ENCODE peak calls at places on chromosomes 12 and 14, in seven cellular contexts. C, H, K, O, Z, Q and W are unnamed samples.

GRCh38 chr14:100737526-100737925 is 10.8 kb downstream of the DLK1 start:
- DNase-seq in C (no peak), Z (no peak), O (no peak), H (no peak), K (no peak), Q (no peak), W (no peak)

GRCh38 chr14:104137297-104138097 is 890 bp upstream of the KIF26A start:
- DNase-seq in O (peak), Z (peak), C (peak), Q (no peak), K (peak), H (no peak), W (peak)

GRCh38 chr12:65967696-65968095 is 143.4 kb downstream of the HMGA2 start:
- DNase-seq in Z (no peak), K (no peak), C (no peak), Q (peak), H (no peak), O (no peak), W (no peak)

GRCh38 chr12:41795910-41796309 is 348.8 kb downstream of the GXYLT1 start:
- DNase-seq in C (no peak), O (no peak), K (no peak), Z (no peak), Q (no peak), H (no peak), W (no peak)

GRCh38 chr14:97408937-97409860 is 612.0 kb downstream of the VRK1 start:
- DNase-seq in O (no peak), Q (no peak), H (no peak), K (no peak), C (no peak), Z (no peak), W (no peak)

GRCh38 chr12:45409966-45410365 is 194.1 kb downstream of the ANO6 start:
- DNase-seq in C (peak), O (peak), Z (no peak), Q (peak), K (peak), H (no peak), W (no peak)

GRCh38 chr12:102883204-102883799 is 33.7 kb downstream of the PAH start:
- DNase-seq in Q (peak), C (peak), Z (peak), K (peak), O (no peak), H (no peak), W (no peak)

GRCh38 chr12:8563383-8563782 is 22.7 kb upstream of the CLEC4E start:
- DNase-seq in C (no peak), Z (no peak), Q (no peak), O (no peak), H (no peak), K (no peak), W (no peak)

GRCh38 chr14:54488318-54488645 is 498 bp downstream of the GMFB start:
- DNase-seq in C (no peak), O (no peak), H (no peak), Q (no peak), Z (no peak), K (peak), W (no peak)

GRCh38 chr14:68941820-68942219 is 37.3 kb downstream of the ACTN1 start:
- DNase-seq in Q (peak), Z (peak), K (peak), H (peak), C (peak), O (peak), W (no peak)

GRCh38 chr12:131223791-131224567 is 270.3 kb downstream of the ADGRD1 start:
- DNase-seq in Z (no peak), Q (no peak), O (no peak), C (no peak), K (no peak), H (no peak), W (no peak)

GRCh38 chr14:63493246-63493645 is 49.9 kb downstream of the PPP2R5E start:
- DNase-seq in H (no peak), K (no peak), O (peak), C (peak), Q (no peak), Z (no peak), W (no peak)

GRCh38 chr14:104923596-104924420 is 871 bp upstream of the PLD4 start:
- DNase-seq in H (no peak), K (no peak), Z (no peak), C (no peak), O (no peak), Q (no peak), W (no peak)

GRCh38 chr14:54567224-54567633 is 301 bp downstream of the SAMD4A start:
- DNase-seq in H (no peak), K (peak), Q (no peak), C (no peak), Z (no peak), O (no peak), W (no peak)

GRCh38 chr12:79689477-79690155 is 1.1 kb downstream of the PAWR start:
- DNase-seq in C (peak), O (peak), H (no peak), Z (peak), K (peak), Q (peak), W (no peak)

GRCh38 chr12:79689041-79689476 is 1.7 kb downstream of the PAWR start:
- DNase-seq in O (no peak), Q (peak), K (peak), C (no peak), H (no peak), Z (no peak), W (no peak)

GRCh38 chr12:79688376-79689040 is 2.3 kb downstream of the PAWR start:
- DNase-seq in Z (no peak), K (peak), H (no peak), C (no peak), O (no peak), Q (peak), W (no peak)

GRCh38 chr12:79686171-79686570 is 4.6 kb downstream of the PAWR start:
- DNase-seq in C (no peak), H (no peak), O (no peak), Q (no peak), Z (no peak), K (no peak), W (no peak)

GRCh38 chr12:79687711-79688270 is 3.0 kb downstream of the PAWR start:
- DNase-seq in C (no peak), Z (no peak), O (peak), H (no peak), Q (peak), K (peak), W (no peak)
- H3K4me3 ChIP-seq in C (peak), Z (peak), O (peak), H (peak), Q (peak), K (peak), W (no peak)

GRCh38 chr14:73761621-73762355 is 47.6 kb upstream of the PNMA1 start:
- DNase-seq in O (no peak), K (no peak), H (no peak), Q (no peak), C (no peak), Z (no peak), W (no peak)
- H3K4me3 ChIP-seq in O (no peak), K (no peak), H (no peak), Q (no peak), C (no peak), Z (no peak), W (peak)

GRCh38 chr12:92927055-92927435 is 2.0 kb downstream of the EEA1 start:
- DNase-seq in Q (peak), O (peak), K (peak), C (peak), Z (no peak), H (peak), W (no peak)
- H3K4me3 ChIP-seq in Q (peak), O (peak), K (peak), C (peak), Z (peak), H (peak), W (peak)

DNA sequence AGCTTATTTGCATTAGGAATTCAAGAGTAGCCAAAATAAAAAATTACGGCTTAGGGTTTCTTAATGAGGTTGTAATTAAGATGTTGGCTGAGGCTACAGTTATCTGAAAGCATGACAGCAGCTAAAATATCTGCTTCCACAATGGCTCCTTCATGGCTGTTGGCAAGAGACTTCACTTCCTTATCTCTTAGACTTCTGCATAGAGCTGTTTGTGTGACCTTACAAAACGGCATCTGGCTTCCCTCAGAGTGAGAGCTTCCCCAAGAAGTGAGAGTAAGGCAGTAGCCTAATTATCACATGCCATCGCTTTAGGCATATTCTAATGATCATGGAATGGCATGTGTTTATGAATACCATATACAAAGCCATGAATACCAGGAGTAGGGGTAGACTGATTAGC is 57.6 kb downstream of the CCDC59 start:
- DNase-seq in Z (no peak), Q (no peak), H (no peak), O (no peak), K (no peak), C (peak), W (no peak)
- H3K4me3 ChIP-seq in Z (no peak), Q (no peak), H (no peak), O (no peak), K (no peak), C (no peak), W (no peak)

GRCh38 chr12:4858385-4858784 is 51.3 kb upstream of the KCNA1 start:
- DNase-seq in Z (no peak), H (no peak), C (no peak), O (no peak), K (no peak), Q (no peak), W (no peak)
- H3K4me3 ChIP-seq in Z (no peak), H (no peak), C (no peak), O (no peak), K (no peak), Q (no peak), W (no peak)